ENCODE peak calls at places on chromosomes 7 and 10, in ten cellular contexts. I is activated T-cell treated with anti-CD3 and anti-CD28 coated beads, Interleukin-2, amount 50 U/mL, for 72 hours; U is NCI-H146; M is GM12891; V is frontal cortex; E is IMR-90; P is HEK293T; L is T-helper 9 cell; Z is T-helper 2 cell; Y is OCI-LY7. C is an unnamed sample.

GRCh38 chr7:86991844-86992243 is 67.6 kb downstream of the ELAPOR2 start:
- DNase-seq in I (no peak), U (no peak), M (no peak), V (no peak), E (no peak), P (no peak), L (no peak), Z (no peak), Y (no peak), C (no peak)

GRCh38 chr7:41996381-41997035 is 240.5 kb downstream of the GLI3 start:
- DNase-seq in I (no peak), U (no peak), M (no peak), V (no peak), E (peak), P (no peak), L (no peak), Z (no peak), Y (peak), C (peak)

GRCh38 chr7:19020711-19021110 is 96.7 kb downstream of the TWIST1 start:
- DNase-seq in I (no peak), U (no peak), M (no peak), V (no peak), E (peak), P (no peak), L (no peak), Z (no peak), Y (no peak), C (no peak)

GRCh38 chr7:74503943-74504342 is 50.2 kb downstream of the GTF2IRD1 start:
- DNase-seq in I (no peak), U (no peak), M (no peak), V (no peak), E (no peak), P (no peak), L (no peak), Z (no peak), Y (no peak), C (no peak)

GRCh38 chr10:72316748-72317435 is 37.8 kb downstream of the DNAJB12 start:
- DNase-seq in I (peak), U (peak), M (no peak), V (no peak), E (no peak), P (no peak), L (peak), Z (peak), Y (peak), C (peak)

GRCh38 chr7:39810204-39810642 is 139.8 kb upstream of the CDK13 start:
- DNase-seq in I (no peak), U (no peak), M (no peak), V (no peak), E (no peak), P (no peak), L (no peak), Z (no peak), Y (no peak), C (no peak)

GRCh38 chr7:138097064-138097741 is 20.9 kb downstream of the AKR1D1 start:
- DNase-seq in I (peak), U (peak), M (no peak), V (no peak), E (no peak), P (peak), L (no peak), Z (no peak), Y (peak), C (peak)

GRCh38 chr7:102450242-102450641 is 14.4 kb downstream of the ALKBH4 start:
- DNase-seq in I (peak), U (no peak), M (no peak), V (no peak), E (no peak), P (no peak), L (peak), Z (peak), Y (peak), C (peak)

GRCh38 chr10:91163269-91163708 is 57.2 kb upstream of the PCGF5 start:
- DNase-seq in I (peak), U (peak), M (peak), V (peak), E (peak), P (no peak), L (peak), Z (peak), Y (peak), C (peak)

GRCh38 chr7:20141666-20142065 is 75.5 kb downstream of the MACC1 start:
- DNase-seq in I (no peak), U (peak), M (no peak), V (no peak), E (peak), P (no peak), L (no peak), Z (no peak), Y (no peak), C (peak)

GRCh38 chr7:74412061-74412460 is 41.6 kb upstream of the GTF2IRD1 start:
- DNase-seq in I (no peak), U (no peak), M (no peak), V (no peak), E (no peak), P (no peak), L (no peak), Z (no peak), Y (no peak), C (no peak)

GRCh38 chr10:94059174-94059573 is 65.4 kb downstream of the PLCE1 start:
- DNase-seq in I (no peak), U (no peak), M (no peak), V (no peak), E (no peak), P (no peak), L (no peak), Z (no peak), Y (no peak), C (no peak)

GRCh38 chr10:3740157-3740871 is 44.7 kb downstream of the KLF6 start:
- DNase-seq in I (peak), U (no peak), M (no peak), V (no peak), E (peak), P (no peak), L (no peak), Z (no peak), Y (no peak), C (peak)

GRCh38 chr10:15640536-15641085 is 79.1 kb downstream of the ITGA8 start:
- DNase-seq in I (no peak), U (no peak), M (no peak), V (no peak), E (no peak), P (no peak), L (no peak), Z (no peak), Y (no peak), C (no peak)

GRCh38 chr7:16398211-16399017 is 22.9 kb downstream of the CRPPA start:
- DNase-seq in I (no peak), U (no peak), M (no peak), V (no peak), E (peak), P (no peak), L (no peak), Z (no peak), Y (no peak), C (peak)

C was measured in SK-MEL-5.